ENCODE peak calls at places on chromosomes 4 and X, in five cellular contexts. E is heart left ventricle, O is kidney epithelial cell, J is stomach, S is endodermal cell. W is an unnamed sample.

GRCh38 chr4:62018537-62018936 is 818.4 kb downstream of the ADGRL3 start:
- DNase-seq in E (no peak), O (no peak), J (no peak), S (peak), W (no peak)

GRCh38 chr4:108417923-108418322 is 202.5 kb upstream of the RPL34 start:
- DNase-seq in E (no peak), O (no peak), J (no peak), S (no peak), W (peak)

GRCh38 chr4:70984587-70984986 is 8.9 kb upstream of the DCK start:
- DNase-seq in E (no peak), O (no peak), J (no peak), S (no peak), W (no peak)

GRCh38 chr4:57220172-57220571 is 110.0 kb upstream of the IGFBP7 start:
- DNase-seq in E (no peak), O (no peak), J (no peak), S (no peak), W (no peak)

GRCh38 chr4:80195441-80196139 is 1.7 kb upstream of the PRDM8 start:
- DNase-seq in E (no peak), O (no peak), J (no peak), S (no peak), W (no peak)

GRCh38 chr4:99462875-99463464 is 27.8 kb upstream of the ADH7 start:
- DNase-seq in E (peak), O (peak), J (peak), S (peak), W (peak)

GRCh38 chrX:40007136-40007535 is 90.6 kb downstream of the BCOR start:
- DNase-seq in E (no peak), O (no peak), J (no peak), S (peak), W (no peak)

GRCh38 chr4:164252286-164252685 is 501.6 kb upstream of the SMIM31 start:
- DNase-seq in E (no peak), O (peak), J (no peak), S (peak), W (peak)

GRCh38 chr4:188372051-188372450 is 232.8 kb downstream of the TRIML1 start:
- DNase-seq in E (no peak), O (no peak), J (no peak), S (no peak), W (peak)

GRCh38 chrX:40062525-40063193 is 35.1 kb downstream of the BCOR start:
- DNase-seq in E (no peak), O (no peak), J (no peak), S (no peak), W (no peak)

GRCh38 chr4:17058506-17058905 is 160.1 kb upstream of the LDB2 start:
- DNase-seq in E (peak), O (no peak), J (no peak), S (no peak), W (peak)

GRCh38 chr4:123477804-123478209 is 81.2 kb downstream of the SPRY1 start:
- DNase-seq in E (no peak), O (no peak), J (no peak), S (no peak), W (peak)

GRCh38 chr4:175453456-175453855 is 358.6 kb downstream of the GPM6A start:
- DNase-seq in E (no peak), O (no peak), J (no peak), S (no peak), W (peak)

GRCh38 chr4:87416965-87417364 is 5.4 kb upstream of the NUDT9 start:
- DNase-seq in E (no peak), O (no peak), J (no peak), S (no peak), W (no peak)

GRCh38 chr4:8580321-8581093 is at the start of gene GPR78:
- DNase-seq in E (peak), O (peak), J (peak), S (peak), W (peak)

GRCh38 chrX:154481911-154482601 is 3.0 kb upstream of the LAGE3 start:
- DNase-seq in E (peak), O (no peak), J (no peak), S (no peak), W (no peak)

GRCh38 chr4:7343950-7344349 is 90.8 kb downstream of the PSAPL1 start:
- DNase-seq in E (no peak), O (no peak), J (no peak), S (no peak), W (no peak)

GRCh38 chr4:154622598-154622997 is 10.1 kb upstream of the FGG start:
- DNase-seq in E (no peak), O (no peak), J (no peak), S (no peak), W (peak)

GRCh38 chrX:55008571-55009358 is 8.6 kb downstream of the APEX2 start:
- DNase-seq in E (no peak), O (no peak), J (no peak), S (no peak), W (no peak)

GRCh38 chrX:68433981-68434299 is 645 bp upstream of the OPHN1 start:
- DNase-seq in E (no peak), O (no peak), J (no peak), S (no peak), W (no peak)

GRCh38 chr4:75494563-75494962 is 19.6 kb downstream of the RCHY1 start:
- DNase-seq in E (no peak), O (no peak), J (no peak), S (no peak), W (peak)

GRCh38 chr4:145881991-145882390 is 56.6 kb downstream of the ZNF827 start:
- DNase-seq in E (no peak), O (no peak), J (peak), S (no peak), W (no peak)

GRCh38 chrX:866441-866990 is 235.9 kb downstream of the SHOX start:
- DNase-seq in E (no peak), O (no peak), J (no peak), S (peak), W (no peak)

GRCh38 chrX:109274806-109275205 is 207.1 kb downstream of the GUCY2F start:
- DNase-seq in E (no peak), O (no peak), J (no peak), S (no peak), W (no peak)

GRCh38 chr4:80011636-80012236 is 61.3 kb downstream of the ANTXR2 start:
- DNase-seq in E (no peak), O (no peak), J (no peak), S (no peak), W (peak)

GRCh38 chr4:142959156-142959555 is 113.1 kb upstream of the INPP4B start:
- DNase-seq in E (no peak), O (peak), J (no peak), S (no peak), W (peak)

GRCh38 chr4:39305902-39306677 is 60.1 kb downstream of the RFC1 start:
- DNase-seq in E (peak), O (no peak), J (no peak), S (no peak), W (peak)

GRCh38 chr4:115042496-115042895 is 70.9 kb downstream of the NDST4 start:
- DNase-seq in E (no peak), O (no peak), J (no peak), S (peak), W (no peak)

GRCh38 chr4:150579591-150580234 is 2.2 kb upstream of the MAB21L2 start:
- DNase-seq in E (peak), O (no peak), J (no peak), S (peak), W (peak)
- TF ChIP-seq CTCF in E (no peak), O (no peak), J (no peak), S (no peak), W (no peak)

GRCh38 chrX:135420831-135421230 is 913 bp upstream of the SMIM10L2A start:
- DNase-seq in E (no peak), O (no peak), J (no peak), S (no peak), W (no peak)

GRCh38 chrX:135425026-135425425 is 3.3 kb downstream of the SMIM10L2A start:
- DNase-seq in E (no peak), O (no peak), J (no peak), S (no peak), W (no peak)

GRCh38 chrX:135421932-135422809 is at the start of gene SMIM10L2A:
- DNase-seq in E (no peak), O (no peak), J (no peak), S (peak), W (no peak)

GRCh38 chrX:135424469-135424868 is 2.7 kb downstream of the SMIM10L2A start:
- DNase-seq in E (no peak), O (no peak), J (no peak), S (no peak), W (no peak)

GRCh38 chrX:135421537-135421931 is 210 bp upstream of the SMIM10L2A start:
- DNase-seq in E (peak), O (peak), J (peak), S (peak), W (peak)
- H3K4me3 ChIP-seq in E (peak), O (peak), J (peak), S (no peak), W (peak)

GRCh38 chrX:51494409-51494808 is 2.0 kb downstream of the NUDT11 start:
- DNase-seq in E (no peak), O (no peak), J (no peak), S (no peak), W (peak)
- TF ChIP-seq CTCF in E (no peak), O (peak), J (no peak), S (peak), W (no peak)

GRCh38 chr4:34269593-34269992 is 1974.7 kb downstream of the ARAP2 start:
- DNase-seq in E (no peak), O (no peak), J (no peak), S (no peak), W (no peak)

GRCh38 chr4:34271479-34272355 is 1972.6 kb downstream of the ARAP2 start:
- DNase-seq in E (no peak), O (no peak), J (no peak), S (no peak), W (no peak)
- H3K4me3 ChIP-seq in E (no peak), O (no peak), J (no peak), S (no peak), W (no peak)